ENCODE peak calls at places on chromosomes 16 and 17, in ten cellular contexts. B, X, Z, D, L, J, M, Y, S and H are unnamed samples. For H3K4me1, the result is how much of the 10 kb centered on the place peaks cover.

GRCh38 chr17:38712593-38712992 is 7.5 kb downstream of the MLLT6 start:
- DNase-seq in M (no peak), S (no peak), Y (no peak), D (no peak), B (no peak), L (no peak), J (no peak), Z (no peak), X (no peak), H (no peak)

GRCh38 chr16:84874553-84874952 is 54.8 kb downstream of the CRISPLD2 start:
- DNase-seq in Y (no peak), L (no peak), J (no peak), M (no peak), D (no peak), X (no peak), S (no peak), B (no peak), Z (no peak), H (no peak)

GRCh38 chr16:13928644-13929043 is 8.7 kb downstream of the ERCC4 start:
- DNase-seq in Y (no peak), J (no peak), D (no peak), B (no peak), X (no peak), S (no peak), M (no peak), L (no peak), Z (no peak), H (no peak)

GRCh38 chr17:15886804-15887203 is 58.1 kb upstream of the ADORA2B start:
- DNase-seq in L (no peak), J (no peak), Y (no peak), Z (no peak), B (no peak), S (no peak), M (no peak), X (no peak), D (no peak), H (peak)

GRCh38 chr17:38600906-38601305 is 4.8 kb downstream of the SRCIN1 start:
- DNase-seq in J (no peak), Y (no peak), M (no peak), X (no peak), D (no peak), B (no peak), L (no peak), Z (no peak), S (no peak), H (no peak)

GRCh38 chr16:16021988-16022682 is 72.7 kb downstream of the ABCC1 start:
- DNase-seq in L (peak), M (peak), D (peak), X (peak), J (peak), Z (peak), Y (peak), B (peak), S (peak), H (peak)

GRCh38 chr17:20997711-20998570 is 44.9 kb downstream of the USP22 start:
- DNase-seq in S (no peak), M (peak), Z (no peak), Y (no peak), J (no peak), L (peak), D (no peak), X (peak), B (no peak), H (no peak)

GRCh38 chr17:14123579-14124278 is 54.4 kb downstream of the COX10 start:
- DNase-seq in L (no peak), X (no peak), M (no peak), S (no peak), J (no peak), Z (no peak), D (no peak), Y (no peak), B (no peak), H (no peak)

GRCh38 chr16:19499006-19499405 is 22.9 kb downstream of the GDE1 start:
- DNase-seq in D (no peak), B (no peak), S (no peak), X (no peak), J (no peak), Z (no peak), L (no peak), Y (no peak), M (no peak), H (no peak)

GRCh38 chr17:27879987-27880608 is 13.1 kb downstream of the LYRM9 start:
- DNase-seq in Z (peak), Y (peak), S (peak), L (peak), B (peak), D (peak), X (peak), J (peak), M (peak), H (peak)

GRCh38 chr17:79927136-79927661 is 88.0 kb upstream of the CBX4 start:
- DNase-seq in M (no peak), L (no peak), Y (no peak), J (no peak), X (no peak), D (no peak), Z (no peak), S (no peak), B (no peak), H (no peak)

GRCh38 chr17:79925242-79925957 is 86.2 kb upstream of the CBX4 start:
- DNase-seq in B (no peak), L (peak), M (no peak), S (peak), Y (no peak), X (peak), J (no peak), D (peak), Z (no peak), H (peak)

GRCh38 chr17:79924639-79924976 is 85.4 kb upstream of the CBX4 start:
- DNase-seq in J (no peak), M (no peak), X (no peak), S (no peak), Y (no peak), L (no peak), B (no peak), Z (no peak), D (no peak), H (no peak)

GRCh38 chr17:79926308-79927135 is 87.3 kb upstream of the CBX4 start:
- DNase-seq in S (no peak), D (no peak), L (no peak), B (no peak), X (no peak), J (no peak), M (no peak), Y (no peak), Z (no peak), H (no peak)

DNA sequence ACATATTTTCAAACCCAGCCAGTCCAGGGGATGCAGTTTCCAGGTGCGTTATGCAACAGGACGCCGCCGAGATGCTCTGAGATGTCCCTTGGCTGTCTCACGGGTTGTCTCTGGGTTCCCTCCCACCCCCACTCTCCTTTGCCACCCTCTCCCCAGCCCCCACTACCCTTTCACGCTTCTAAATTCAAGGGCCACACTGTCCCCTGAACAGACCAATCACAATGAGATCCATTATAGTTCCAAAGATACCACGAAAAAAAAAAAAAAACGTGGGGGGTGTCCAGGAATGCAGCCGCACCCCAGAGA is 86.7 kb upstream of the CBX4 start:
- DNase-seq in M (no peak), D (no peak), Y (no peak), S (no peak), Z (peak), B (no peak), J (no peak), X (no peak), L (no peak), H (no peak)
- H3K4me1 ChIP-seq in M (under half), D (under half), Y (under half), S (under half), Z (half or more), B (half or more), J (under half), X (under half), L (under half), H (under half)

DNA sequence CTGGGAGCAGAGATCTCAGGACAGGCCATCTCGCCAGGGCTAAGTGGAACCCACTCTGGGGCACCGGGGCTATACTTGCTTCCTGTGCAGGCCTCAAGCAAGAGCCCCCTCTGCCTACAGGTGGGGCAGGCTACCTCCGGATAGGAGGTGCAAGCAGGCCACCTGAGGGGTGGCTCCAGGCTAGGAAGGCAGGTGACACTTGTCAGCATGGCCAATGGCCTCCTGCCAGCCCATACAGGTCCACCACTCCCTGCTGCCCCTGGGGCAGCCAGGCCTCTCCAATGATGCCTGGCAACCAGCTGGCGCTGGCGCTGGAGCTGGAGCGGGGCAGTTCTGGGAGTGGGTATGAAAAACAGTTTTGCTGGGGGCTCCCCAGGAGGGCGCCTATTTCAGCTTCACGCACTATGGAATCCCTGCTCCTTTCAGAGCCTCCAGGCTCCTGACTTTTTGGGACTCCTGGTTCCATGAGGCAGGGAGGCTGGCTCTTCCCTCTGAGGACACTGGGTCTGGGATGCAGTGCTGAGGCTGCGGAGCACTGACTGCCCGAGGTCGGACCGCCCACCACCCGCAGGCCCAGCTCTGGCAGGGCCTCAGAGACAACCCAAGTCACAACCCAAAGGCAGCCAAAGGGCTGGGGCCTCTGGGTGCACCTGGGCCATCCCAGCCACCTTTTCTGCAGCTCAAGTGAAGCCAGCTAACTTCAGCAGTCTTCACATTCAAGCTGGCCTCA is 8.4 kb upstream of the SREBF1 start:
- DNase-seq in D (no peak), Z (no peak), L (no peak), S (no peak), X (no peak), M (peak), B (no peak), Y (no peak), J (no peak), H (no peak)
- H3K4me1 ChIP-seq in D (under half), Z (under half), L (under half), S (under half), X (under half), M (half or more), B (half or more), Y (under half), J (under half), H (half or more)

GRCh38 chr17:57110152-57110542 is 25.1 kb downstream of the AKAP1 start:
- DNase-seq in X (no peak), J (peak), S (no peak), B (peak), L (peak), D (peak), M (no peak), Y (no peak), Z (no peak), H (peak)
- H3K4me1 ChIP-seq in X (under half), J (under half), S (under half), B (under half), L (half or more), D (under half), M (under half), Y (under half), Z (under half), H (half or more)

GRCh38 chr17:51541215-51541614 is 280.9 kb downstream of the UTP18 start:
- DNase-seq in J (no peak), Y (no peak), D (no peak), M (no peak), B (no peak), S (no peak), L (no peak), Z (no peak), X (no peak), H (no peak)
- H3K4me1 ChIP-seq in J (under half), Y (under half), D (under half), M (under half), B (under half), S (under half), L (under half), Z (under half), X (under half), H (under half)

GRCh38 chr17:74755533-74755932 is 7.1 kb downstream of the NHERF1 start:
- DNase-seq in X (no peak), S (no peak), L (no peak), B (no peak), J (no peak), M (no peak), D (no peak), Y (no peak), Z (no peak), H (no peak)
- H3K4me1 ChIP-seq in X (under half), S (under half), L (under half), B (half or more), J (under half), M (half or more), D (under half), Y (under half), Z (half or more), H (half or more)

GRCh38 chr17:78687944-78688343 is 94.1 kb downstream of the CYTH1 start:
- DNase-seq in D (no peak), B (no peak), L (no peak), S (no peak), Z (no peak), X (no peak), J (no peak), M (no peak), Y (no peak), H (no peak)
- H3K4me1 ChIP-seq in D (under half), B (under half), L (under half), S (under half), Z (under half), X (under half), J (under half), M (under half), Y (under half), H (under half)